ENCODE peak calls at places on chromosomes 12 and 14, in nine cellular contexts. D is AG04450; M is DND-41; T is GM23248; W is IMR-90; Y is gastrocnemius medialis; K is A549; Q is caudate nucleus; A is CD4-positive, alpha-beta memory T cell. C is an unnamed sample.

GRCh38 chr12:90368081-90368480 is 586.9 kb downstream of the CCER1 start:
- DNase-seq in D (no peak), M (no peak), T (no peak), W (no peak), Y (no peak), K (no peak), Q (no peak), A (no peak), C (no peak)

GRCh38 chr14:77314043-77314442 is 6.6 kb downstream of the POMT2 start:
- DNase-seq in D (peak; percentile 76), M (no peak), T (peak; percentile 96), W (peak; percentile 89), Y (peak; percentile 49), K (no peak), Q (peak; percentile 28), A (no peak), C (no peak)

GRCh38 chr14:50333010-50333409 is 20.9 kb downstream of the DMAC2L start:
- DNase-seq in D (no peak), M (no peak), T (peak; percentile 90), W (peak; percentile 86), Y (peak; percentile 37), K (no peak), Q (no peak), A (no peak), C (peak; percentile 47)

GRCh38 chr12:19129486-19130223 is at the start of gene PLEKHA5:
- DNase-seq in D (peak; percentile 32), M (peak; percentile 70), T (peak; percentile 90), W (peak; percentile 64), Y (peak; percentile 22), K (peak; percentile 48), Q (peak; percentile 69), A (peak; percentile 53), C (peak; percentile 79)

GRCh38 chr12:128259556-128260070 is 7.4 kb upstream of the TMEM132C start:
- DNase-seq in D (no peak), M (peak; percentile 17), T (peak; percentile 50), W (no peak), Y (no peak), K (no peak), Q (peak; percentile 28), A (no peak), C (no peak)

GRCh38 chr12:114784526-114784925 is 100.6 kb upstream of the TBX3 start:
- DNase-seq in D (no peak), M (no peak), T (no peak), W (peak; percentile 31), Y (no peak), K (no peak), Q (no peak), A (no peak), C (no peak)

GRCh38 chr12:131723532-131723931 is 12.6 kb downstream of the SFSWAP start:
- DNase-seq in D (no peak), M (no peak), T (no peak), W (no peak), Y (no peak), K (no peak), Q (no peak), A (no peak), C (no peak)

GRCh38 chr12:118237053-118237665 is 101.2 kb downstream of the PEBP1 start:
- DNase-seq in D (no peak), M (no peak), T (no peak), W (no peak), Y (no peak), K (no peak), Q (no peak), A (no peak), C (no peak)

GRCh38 chr12:13038491-13039161 is 5.6 kb upstream of the FAM234B start:
- DNase-seq in D (peak; percentile 47), M (no peak), T (peak; percentile 90), W (peak; percentile 86), Y (no peak), K (no peak), Q (no peak), A (no peak), C (no peak)

GRCh38 chr12:100737168-100737567 is 57.4 kb upstream of the ANO4 start:
- DNase-seq in D (no peak), M (no peak), T (no peak), W (no peak), Y (no peak), K (no peak), Q (no peak), A (no peak), C (no peak)

DNA sequence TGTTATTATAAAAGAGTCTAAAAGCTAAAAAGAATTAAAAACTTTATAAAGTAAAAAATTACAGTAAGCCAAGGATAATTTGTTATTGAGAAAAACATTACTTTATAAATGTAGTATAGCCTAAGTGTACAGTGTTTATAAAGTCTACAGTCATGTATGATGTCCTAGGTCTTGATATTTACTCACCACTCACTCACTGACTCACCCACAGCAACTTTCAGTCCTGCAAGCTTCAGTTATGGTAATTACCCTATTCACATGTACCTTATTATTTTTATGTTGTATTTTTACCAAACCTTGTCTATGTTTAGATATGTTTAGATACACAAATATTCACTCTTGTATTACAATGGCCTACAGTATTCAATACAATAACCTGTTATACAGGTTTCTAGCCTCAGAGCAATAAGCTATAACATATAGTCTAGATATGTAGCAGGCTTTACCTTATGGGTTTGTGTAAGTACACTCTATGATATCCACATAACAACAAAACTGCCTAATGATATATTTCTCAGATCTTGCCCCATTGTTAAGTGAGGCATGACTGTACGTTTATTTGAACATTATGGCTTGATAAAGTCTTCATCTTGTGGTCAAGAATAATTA is 113.7 kb upstream of the KITLG start:
- DNase-seq in D (no peak), M (no peak), T (peak; percentile 31), W (peak; percentile 65), Y (no peak), K (no peak), Q (no peak), A (no peak), C (no peak)
- H3K27ac ChIP-seq in D (no peak overlapping the region), M (no peak overlapping the region), T (no peak overlapping the region), W (no peak overlapping the region), Y (no peak overlapping the region), K (no peak overlapping the region), Q (no peak overlapping the region), A (no peak overlapping the region), C (no peak overlapping the region)

DNA sequence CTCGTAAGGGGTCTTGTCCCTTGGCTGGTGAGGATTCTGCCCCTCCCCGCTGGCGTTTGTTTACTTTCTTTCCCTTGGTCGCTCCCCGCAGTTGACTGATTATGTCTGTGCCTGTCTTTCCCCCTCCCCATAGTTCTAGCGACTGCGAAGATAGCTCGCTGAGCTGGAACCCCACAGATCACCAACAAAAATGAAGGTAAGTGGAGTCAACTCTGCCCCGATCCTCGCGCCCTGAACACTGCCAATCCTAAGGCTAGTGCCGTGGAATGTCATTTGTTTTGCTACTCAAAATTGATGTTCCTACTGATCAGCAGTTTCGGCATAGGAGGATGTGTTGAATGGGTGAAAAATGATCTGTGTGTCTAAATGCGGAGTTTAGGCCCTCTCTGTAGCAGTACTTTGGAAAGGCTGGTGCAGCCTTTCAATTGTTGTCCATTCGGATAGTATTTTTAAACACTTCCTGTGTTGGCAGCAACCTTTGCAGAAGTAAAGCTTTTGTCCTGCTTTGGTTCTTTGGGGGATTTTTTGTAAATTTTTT is 1.4 kb downstream of the ARID4A start:
- DNase-seq in D (no peak), M (peak; percentile 28), T (peak; percentile 51), W (no peak), Y (no peak), K (no peak), Q (peak; percentile 17), A (peak; percentile 36), C (no peak)
- H3K27ac ChIP-seq in D (no peak overlapping the region), M (peak overlapping the region; percentile 55), T (peak overlapping the region; percentile 55), W (peak overlapping the region; percentile 66), Y (peak overlapping the region; percentile 89), K (peak overlapping the region; percentile 94), Q (peak overlapping the region; percentile 93), A (peak overlapping the region; percentile 73), C (peak overlapping the region; percentile 94)

DNA sequence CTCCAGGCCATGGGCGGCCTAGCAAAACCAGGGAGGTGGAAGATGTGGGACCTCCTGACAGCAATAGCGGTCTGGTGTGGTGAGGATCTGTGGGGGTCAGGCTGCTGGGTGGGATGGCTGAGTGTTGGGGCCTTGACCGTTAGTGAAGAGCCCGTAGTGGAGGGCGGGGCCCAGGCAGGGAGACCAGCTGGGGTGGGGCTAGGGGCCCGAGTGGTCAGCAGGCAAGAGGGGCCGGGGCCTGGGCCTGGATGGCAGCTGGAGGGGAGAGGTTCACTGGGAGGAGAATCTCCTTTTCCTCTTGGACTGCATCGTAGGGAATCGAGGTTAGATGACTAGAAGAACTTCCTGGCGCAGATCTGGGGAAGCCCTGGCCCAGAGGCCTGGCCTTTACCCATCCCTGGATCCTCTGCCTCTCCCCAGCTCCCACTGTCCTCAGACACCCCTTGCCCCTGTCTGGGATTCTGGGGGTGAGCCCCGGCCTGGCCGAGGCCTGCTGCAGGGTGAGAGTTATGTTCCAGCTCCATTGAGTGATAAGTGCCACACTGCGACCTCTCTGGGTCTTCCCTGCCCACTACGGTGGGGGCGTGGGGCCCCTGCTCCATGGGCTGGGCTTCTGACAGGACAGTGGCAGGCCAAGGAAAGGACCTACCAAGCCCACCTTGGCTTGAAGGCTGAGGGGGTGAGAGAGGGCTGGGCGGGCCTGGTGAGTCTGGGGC is 47.1 kb downstream of the KRT80 start:
- DNase-seq in D (no peak), M (no peak), T (no peak), W (no peak), Y (no peak), K (no peak), Q (no peak), A (no peak), C (no peak)
- H3K27ac ChIP-seq in D (peak overlapping the region; percentile 11), M (no peak overlapping the region), T (peak overlapping the region; percentile 29), W (peak overlapping the region; percentile 31), Y (no peak overlapping the region), K (peak overlapping the region; percentile 100), Q (no peak overlapping the region), A (no peak overlapping the region), C (no peak overlapping the region)

DNA sequence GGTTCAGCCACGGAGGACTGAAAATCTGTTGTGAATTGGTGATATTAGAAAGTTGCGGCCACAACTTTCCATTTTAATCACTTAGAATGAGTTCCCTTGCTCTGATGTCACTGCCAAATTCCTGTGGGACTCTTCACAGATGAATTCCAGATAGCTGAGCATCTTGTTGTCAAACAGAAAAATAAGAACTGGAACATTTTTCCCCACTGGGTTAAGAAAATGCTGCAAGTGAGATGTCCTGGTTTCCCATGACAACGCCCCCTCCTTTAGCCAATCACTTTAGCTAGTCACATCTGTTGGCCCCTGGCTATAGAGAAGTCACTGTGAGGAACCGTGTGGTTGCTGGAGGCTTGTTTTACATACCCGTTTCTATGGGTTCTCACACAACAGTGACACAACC is 135.9 kb downstream of the KTN1 start:
- DNase-seq in D (no peak), M (no peak), T (peak; percentile 96), W (peak; percentile 82), Y (peak; percentile 79), K (no peak), Q (no peak), A (no peak), C (peak; percentile 11)
- H3K27ac ChIP-seq in D (no peak overlapping the region), M (no peak overlapping the region), T (peak overlapping the region; percentile 60), W (no peak overlapping the region), Y (peak overlapping the region; percentile 75), K (no peak overlapping the region), Q (no peak overlapping the region), A (no peak overlapping the region), C (no peak overlapping the region)